ENCODE peak calls at places on chromosomes 11 and 22, in seven cellular contexts. One of them, this sample, is unnamed. For H3K27me3, the result is how much of the 10 kb centered on the place peaks cover.

GRCh38 chr11:109696191-109696897 is 274.4 kb downstream of the C11orf87 start:
- DNase-seq in neuronal stem cell: no peak
- DNase-seq in trophoblast cell: no peak
- DNase-seq in IMR-90: peak
- DNase-seq in mesendoderm: peak
- DNase-seq in H9: no peak
- DNase-seq in H1: no peak
- DNase-seq in this sample: peak

GRCh38 chr11:124584681-124585372 is 15.0 kb downstream of the OR8A1 start:
- DNase-seq in neuronal stem cell: no peak
- DNase-seq in trophoblast cell: no peak
- DNase-seq in IMR-90: no peak
- DNase-seq in mesendoderm: no peak
- DNase-seq in H9: no peak
- DNase-seq in H1: no peak
- DNase-seq in this sample: no peak

GRCh38 chr11:119531623-119532022 is 108.7 kb upstream of the THY1 start:
- DNase-seq in neuronal stem cell: no peak
- DNase-seq in trophoblast cell: no peak
- DNase-seq in IMR-90: no peak
- DNase-seq in mesendoderm: no peak
- DNase-seq in H9: no peak
- DNase-seq in H1: no peak
- DNase-seq in this sample: no peak

GRCh38 chr11:122850076-122850631 is 11.9 kb downstream of the CRTAM start:
- DNase-seq in neuronal stem cell: no peak
- DNase-seq in trophoblast cell: peak
- DNase-seq in IMR-90: peak
- DNase-seq in mesendoderm: peak
- DNase-seq in H9: peak
- DNase-seq in H1: no peak
- DNase-seq in this sample: peak

GRCh38 chr11:28697920-28698827 is 590.0 kb downstream of the METTL15 start:
- DNase-seq in neuronal stem cell: peak
- DNase-seq in trophoblast cell: peak
- DNase-seq in IMR-90: peak
- DNase-seq in mesendoderm: peak
- DNase-seq in H9: peak
- DNase-seq in H1: peak
- DNase-seq in this sample: peak

GRCh38 chr11:96781082-96781481 is 391.3 kb downstream of the JRKL start:
- DNase-seq in neuronal stem cell: no peak
- DNase-seq in trophoblast cell: no peak
- DNase-seq in IMR-90: no peak
- DNase-seq in mesendoderm: no peak
- DNase-seq in H9: no peak
- DNase-seq in H1: no peak
- DNase-seq in this sample: no peak

GRCh38 chr11:110286298-110287040 is 9.9 kb downstream of the RDX start:
- DNase-seq in neuronal stem cell: no peak
- DNase-seq in trophoblast cell: no peak
- DNase-seq in IMR-90: no peak
- DNase-seq in mesendoderm: no peak
- DNase-seq in H9: no peak
- DNase-seq in H1: no peak
- DNase-seq in this sample: no peak

GRCh38 chr11:119729581-119730346 is 764 bp upstream of the NECTIN1 start:
- DNase-seq in neuronal stem cell: peak
- DNase-seq in trophoblast cell: no peak
- DNase-seq in IMR-90: peak
- DNase-seq in mesendoderm: peak
- DNase-seq in H9: peak
- DNase-seq in H1: no peak
- DNase-seq in this sample: peak

GRCh38 chr11:2307733-2308331 is 6.0 kb downstream of the TSPAN32 start:
- DNase-seq in neuronal stem cell: no peak
- DNase-seq in trophoblast cell: no peak
- DNase-seq in IMR-90: no peak
- DNase-seq in mesendoderm: no peak
- DNase-seq in H9: no peak
- DNase-seq in H1: no peak
- DNase-seq in this sample: no peak

GRCh38 chr11:2540521-2541320 is 95.9 kb downstream of the KCNQ1 start:
- DNase-seq in neuronal stem cell: no peak
- DNase-seq in trophoblast cell: no peak
- DNase-seq in IMR-90: no peak
- DNase-seq in mesendoderm: no peak
- DNase-seq in H9: no peak
- DNase-seq in H1: no peak
- DNase-seq in this sample: no peak

GRCh38 chr11:123166095-123166559 is 28.9 kb downstream of the CLMP start:
- DNase-seq in neuronal stem cell: peak
- DNase-seq in trophoblast cell: peak
- DNase-seq in IMR-90: peak
- DNase-seq in mesendoderm: peak
- DNase-seq in H9: peak
- DNase-seq in H1: peak
- DNase-seq in this sample: peak

GRCh38 chr22:22397292-22397870 is 111.2 kb downstream of the ZNF280B start:
- DNase-seq in neuronal stem cell: no peak
- DNase-seq in trophoblast cell: peak
- DNase-seq in IMR-90: no peak
- DNase-seq in mesendoderm: peak
- DNase-seq in H9: no peak
- DNase-seq in H1: no peak
- DNase-seq in this sample: no peak

GRCh38 chr11:46260161-46260560 is 17.3 kb upstream of the CREB3L1 start:
- DNase-seq in neuronal stem cell: no peak
- DNase-seq in trophoblast cell: no peak
- DNase-seq in IMR-90: no peak
- DNase-seq in mesendoderm: no peak
- DNase-seq in H9: no peak
- DNase-seq in H1: no peak
- DNase-seq in this sample: peak
- H3K23ac ChIP-seq in neuronal stem cell: no peak
- H3K23ac ChIP-seq in trophoblast cell: no peak
- H3K23ac ChIP-seq in IMR-90: no peak
- H3K23ac ChIP-seq in mesendoderm: no peak
- H3K23ac ChIP-seq in H9: no peak
- H3K23ac ChIP-seq in H1: no peak
- H3K23ac ChIP-seq in this sample: no peak

GRCh38 chr22:26903030-26903856 is 245.9 kb downstream of the MIAT start:
- DNase-seq in neuronal stem cell: peak
- DNase-seq in trophoblast cell: no peak
- DNase-seq in IMR-90: no peak
- DNase-seq in mesendoderm: peak
- DNase-seq in H9: peak
- DNase-seq in H1: no peak
- DNase-seq in this sample: no peak
- H3K27me3 ChIP-seq in neuronal stem cell: under half
- H3K27me3 ChIP-seq in trophoblast cell: under half
- H3K27me3 ChIP-seq in IMR-90: half or more
- H3K27me3 ChIP-seq in mesendoderm: under half
- H3K27me3 ChIP-seq in H9: under half
- H3K27me3 ChIP-seq in H1: under half
- H3K27me3 ChIP-seq in this sample: under half

GRCh38 chr11:62512961-62513360 is 33.6 kb downstream of the AHNAK start:
- DNase-seq in neuronal stem cell: no peak
- DNase-seq in trophoblast cell: no peak
- DNase-seq in IMR-90: no peak
- DNase-seq in mesendoderm: no peak
- DNase-seq in H9: no peak
- DNase-seq in H1: no peak
- DNase-seq in this sample: no peak
- H3K23ac ChIP-seq in neuronal stem cell: no peak
- H3K23ac ChIP-seq in trophoblast cell: no peak
- H3K23ac ChIP-seq in IMR-90: no peak
- H3K23ac ChIP-seq in mesendoderm: peak
- H3K23ac ChIP-seq in H9: no peak
- H3K23ac ChIP-seq in H1: no peak
- H3K23ac ChIP-seq in this sample: no peak

GRCh38 chr11:7572001-7572712 is 58.4 kb downstream of the PPFIBP2 start:
- DNase-seq in neuronal stem cell: no peak
- DNase-seq in trophoblast cell: no peak
- DNase-seq in IMR-90: peak
- DNase-seq in mesendoderm: peak
- DNase-seq in H9: peak
- DNase-seq in H1: no peak
- DNase-seq in this sample: peak

GRCh38 chr11:7570938-7571337 is 57.1 kb downstream of the PPFIBP2 start:
- DNase-seq in neuronal stem cell: no peak
- DNase-seq in trophoblast cell: no peak
- DNase-seq in IMR-90: no peak
- DNase-seq in mesendoderm: peak
- DNase-seq in H9: peak
- DNase-seq in H1: no peak
- DNase-seq in this sample: no peak

GRCh38 chr11:7573558-7574296 is 59.9 kb downstream of the PPFIBP2 start:
- DNase-seq in neuronal stem cell: no peak
- DNase-seq in trophoblast cell: peak
- DNase-seq in IMR-90: no peak
- DNase-seq in mesendoderm: peak
- DNase-seq in H9: peak
- DNase-seq in H1: no peak
- DNase-seq in this sample: peak

GRCh38 chr11:7573193-7573557 is 59.4 kb downstream of the PPFIBP2 start:
- DNase-seq in neuronal stem cell: no peak
- DNase-seq in trophoblast cell: no peak
- DNase-seq in IMR-90: peak
- DNase-seq in mesendoderm: no peak
- DNase-seq in H9: no peak
- DNase-seq in H1: no peak
- DNase-seq in this sample: no peak

GRCh38 chr11:7571640-7572000 is 57.8 kb downstream of the PPFIBP2 start:
- DNase-seq in neuronal stem cell: peak
- DNase-seq in trophoblast cell: peak
- DNase-seq in IMR-90: peak
- DNase-seq in mesendoderm: peak
- DNase-seq in H9: peak
- DNase-seq in H1: peak
- DNase-seq in this sample: peak
- H3K27me3 ChIP-seq in neuronal stem cell: under half
- H3K27me3 ChIP-seq in trophoblast cell: under half
- H3K27me3 ChIP-seq in IMR-90: under half
- H3K27me3 ChIP-seq in mesendoderm: under half
- H3K27me3 ChIP-seq in H9: under half
- H3K27me3 ChIP-seq in H1: under half
- H3K27me3 ChIP-seq in this sample: under half

DNA sequence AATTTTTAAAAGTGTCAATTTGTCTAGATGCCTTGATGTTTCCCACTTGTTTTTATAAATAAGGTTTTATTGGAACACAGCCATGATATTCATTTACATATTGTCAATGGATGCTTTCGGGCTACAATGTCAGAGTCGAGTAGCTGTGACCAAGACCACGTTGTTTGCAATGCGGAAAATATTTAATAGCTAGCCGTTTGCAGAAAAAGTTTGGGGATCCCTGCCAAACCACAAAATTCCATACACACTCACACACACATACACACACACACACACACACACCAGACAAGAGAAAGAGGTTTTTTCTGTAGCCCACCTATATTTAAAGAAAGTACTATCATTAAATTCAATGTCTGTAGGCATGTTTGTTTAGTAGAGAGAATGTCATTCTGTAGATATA is 58.3 kb downstream of the TYR start:
- DNase-seq in neuronal stem cell: no peak
- DNase-seq in trophoblast cell: no peak
- DNase-seq in IMR-90: peak
- DNase-seq in mesendoderm: no peak
- DNase-seq in H9: no peak
- DNase-seq in H1: no peak
- DNase-seq in this sample: no peak
- H3K23ac ChIP-seq in neuronal stem cell: no peak
- H3K23ac ChIP-seq in trophoblast cell: no peak
- H3K23ac ChIP-seq in IMR-90: no peak
- H3K23ac ChIP-seq in mesendoderm: no peak
- H3K23ac ChIP-seq in H9: no peak
- H3K23ac ChIP-seq in H1: no peak
- H3K23ac ChIP-seq in this sample: no peak

GRCh38 chr22:39935622-39936021 is 24.6 kb upstream of the TMA7B start:
- DNase-seq in neuronal stem cell: no peak
- DNase-seq in trophoblast cell: no peak
- DNase-seq in IMR-90: no peak
- DNase-seq in mesendoderm: no peak
- DNase-seq in H9: no peak
- DNase-seq in H1: no peak
- DNase-seq in this sample: no peak

GRCh38 chr22:39939830-39940229 is 20.4 kb upstream of the TMA7B start:
- DNase-seq in neuronal stem cell: no peak
- DNase-seq in trophoblast cell: no peak
- DNase-seq in IMR-90: no peak
- DNase-seq in mesendoderm: no peak
- DNase-seq in H9: no peak
- DNase-seq in H1: no peak
- DNase-seq in this sample: no peak

GRCh38 chr22:39938509-39938908 is 21.7 kb upstream of the TMA7B start:
- DNase-seq in neuronal stem cell: no peak
- DNase-seq in trophoblast cell: no peak
- DNase-seq in IMR-90: no peak
- DNase-seq in mesendoderm: no peak
- DNase-seq in H9: no peak
- DNase-seq in H1: no peak
- DNase-seq in this sample: no peak

GRCh38 chr22:39936523-39937145 is 23.6 kb upstream of the TMA7B start:
- DNase-seq in neuronal stem cell: no peak
- DNase-seq in trophoblast cell: no peak
- DNase-seq in IMR-90: no peak
- DNase-seq in mesendoderm: no peak
- DNase-seq in H9: no peak
- DNase-seq in H1: no peak
- DNase-seq in this sample: no peak

DNA sequence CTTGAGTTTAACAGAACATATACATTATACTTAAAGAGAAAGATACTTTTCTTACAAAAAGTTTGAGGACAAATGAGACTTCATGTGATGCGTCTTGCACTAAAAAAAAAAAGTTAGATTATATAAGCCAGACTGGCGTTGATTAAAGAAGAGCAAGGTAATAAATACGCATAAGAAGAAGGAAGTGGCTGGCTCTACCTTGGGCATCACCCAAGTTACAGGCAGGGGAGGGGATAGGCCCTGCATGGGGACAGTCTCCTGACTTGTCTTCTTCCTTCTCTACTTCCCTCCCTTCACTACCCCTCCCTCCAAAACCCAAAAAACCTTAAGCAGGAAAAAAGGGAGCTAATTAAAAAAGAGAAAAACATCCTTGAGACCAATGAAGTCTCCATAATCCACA is 22.3 kb upstream of the TMA7B start:
- DNase-seq in neuronal stem cell: no peak
- DNase-seq in trophoblast cell: no peak
- DNase-seq in IMR-90: no peak
- DNase-seq in mesendoderm: no peak
- DNase-seq in H9: no peak
- DNase-seq in H1: no peak
- DNase-seq in this sample: no peak
- H3K27me3 ChIP-seq in neuronal stem cell: under half
- H3K27me3 ChIP-seq in trophoblast cell: under half
- H3K27me3 ChIP-seq in IMR-90: half or more
- H3K27me3 ChIP-seq in mesendoderm: under half
- H3K27me3 ChIP-seq in H9: under half
- H3K27me3 ChIP-seq in H1: under half
- H3K27me3 ChIP-seq in this sample: under half